ENCODE peak calls at places on chromosome 17, in four cellular contexts. F is HepG2, R is GM12878, Y is K562. D is an unnamed sample.

GRCh38 chr17:36089888-36090836 is at the start of gene CCL3:
- DNase-seq in F (no peak), R (peak; percentile 99), Y (no peak), D (no peak)

GRCh38 chr17:71902931-71903506 is 217.8 kb upstream of the SOX9 start:
- DNase-seq in F (no peak), R (no peak), Y (no peak), D (no peak)

GRCh38 chr17:30309591-30309990 is 17.8 kb upstream of the BLMH start:
- DNase-seq in F (no peak), R (no peak), Y (no peak), D (no peak)

GRCh38 chr17:30477758-30478115 is 529 bp downstream of the GOSR1 start:
- DNase-seq in F (peak; percentile 9), R (no peak), Y (no peak), D (no peak)

GRCh38 chr17:75688209-75688771 is 21.2 kb downstream of the SAP30BP start:
- DNase-seq in F (no peak), R (no peak), Y (no peak), D (no peak)

GRCh38 chr17:35749560-35750412 is 3.3 kb downstream of the GAS2L2 start:
- DNase-seq in F (no peak), R (no peak), Y (peak; percentile 73), D (no peak)

GRCh38 chr17:79628861-79629547 is 18.2 kb upstream of the RBFOX3 start:
- DNase-seq in F (no peak), R (no peak), Y (no peak), D (peak; percentile 4)

GRCh38 chr17:16933317-16934132 is 38.4 kb downstream of the TNFRSF13B start:
- DNase-seq in F (no peak), R (no peak), Y (no peak), D (no peak)

GRCh38 chr17:82751171-82751570 is 694 bp upstream of the TBCD start:
- DNase-seq in F (no peak), R (no peak), Y (no peak), D (no peak)

GRCh38 chr17:17127730-17128291 is 78.3 kb downstream of the PLD6 start:
- DNase-seq in F (no peak), R (no peak), Y (no peak), D (no peak)

GRCh38 chr17:4176803-4177472 is 33.9 kb downstream of the CYB5D2 start:
- DNase-seq in F (no peak), R (no peak), Y (no peak), D (no peak)

GRCh38 chr17:64223931-64224657 is 39.0 kb downstream of the TEX2 start:
- DNase-seq in F (no peak), R (no peak), Y (no peak), D (no peak)

GRCh38 chr17:56834380-56835258 is 668 bp downstream of the DGKE start:
- DNase-seq in F (peak; percentile 59), R (peak; percentile 31), Y (peak; percentile 44), D (peak; percentile 57)

GRCh38 chr17:57619061-57619937 is 125.8 kb downstream of the CCDC182 start:
- DNase-seq in F (no peak), R (no peak), Y (no peak), D (no peak)

GRCh38 chr17:50680126-50680525 is 27.6 kb downstream of the ANKRD40 start:
- DNase-seq in F (no peak), R (no peak), Y (no peak), D (no peak)

GRCh38 chr17:29949708-29950107 is 8.3 kb downstream of the EFCAB5 start:
- DNase-seq in F (no peak), R (no peak), Y (no peak), D (no peak)

GRCh38 chr17:42803074-42803883 is 4.6 kb downstream of the CNTD1 start:
- DNase-seq in F (peak; percentile 88), R (no peak), Y (no peak), D (no peak)

GRCh38 chr17:27284811-27285415 is 9.0 kb upstream of the WSB1 start:
- DNase-seq in F (no peak), R (no peak), Y (no peak), D (no peak)
- TF ChIP-seq SP1 in F (no peak), R (no peak), Y (no peak), D (no peak)

GRCh38 chr17:81481011-81481799 is 31.4 kb downstream of the ACTG1 start:
- DNase-seq in F (no peak), R (no peak), Y (peak; percentile 100), D (no peak)
- TF ChIP-seq TARDBP in F (no peak), R (no peak), Y (no peak), D (no peak)

GRCh38 chr17:32516940-32517711 is 30.3 kb downstream of the CDK5R1 start:
- DNase-seq in F (no peak), R (no peak), Y (no peak), D (no peak)
- TF ChIP-seq FOXM1 in F (no peak), R (peak; percentile 45), Y (no peak), D (no peak)

GRCh38 chr17:78316867-78317816 is 42.7 kb downstream of the SOCS3 start:
- DNase-seq in F (peak; percentile 66), R (peak; percentile 43), Y (peak; percentile 72), D (no peak)
- TF ChIP-seq SP1 in F (no peak), R (no peak), Y (peak; percentile 42), D (no peak)

DNA sequence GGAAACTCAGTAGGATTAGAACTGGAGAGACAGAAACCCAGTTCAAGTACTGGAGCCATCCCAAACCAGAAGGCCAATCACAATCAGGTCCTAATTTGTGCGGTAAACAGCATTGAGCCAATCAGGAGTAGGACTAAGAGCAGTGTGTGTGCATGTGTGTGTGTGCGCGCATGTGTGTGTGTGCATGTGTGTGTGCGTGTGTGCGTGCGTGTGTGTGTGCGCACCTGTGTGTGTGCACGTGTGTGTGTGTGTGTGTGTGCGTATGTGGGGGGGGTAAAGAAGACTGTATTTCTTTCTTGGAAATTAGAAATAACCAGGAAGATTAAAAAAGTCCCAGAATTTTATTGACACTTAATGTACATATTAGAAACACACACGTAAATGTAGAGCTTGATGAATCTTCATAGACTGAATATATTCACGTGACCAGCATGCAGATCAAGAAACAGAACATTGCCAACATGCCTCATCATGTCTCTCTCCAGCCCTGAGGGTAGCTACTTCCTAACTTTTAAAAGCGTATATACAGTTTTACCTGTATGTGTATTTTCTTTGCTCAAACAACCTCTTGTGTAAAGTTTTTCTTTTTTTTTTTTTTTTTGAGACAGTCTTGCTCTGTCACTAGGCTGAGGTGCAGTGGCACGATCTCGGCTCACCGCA is 919 bp upstream of the DHRS7C start:
- DNase-seq in F (no peak), R (no peak), Y (no peak), D (no peak)
- TF ChIP-seq TARDBP in F (no peak), R (no peak), Y (no peak), D (no peak)

DNA sequence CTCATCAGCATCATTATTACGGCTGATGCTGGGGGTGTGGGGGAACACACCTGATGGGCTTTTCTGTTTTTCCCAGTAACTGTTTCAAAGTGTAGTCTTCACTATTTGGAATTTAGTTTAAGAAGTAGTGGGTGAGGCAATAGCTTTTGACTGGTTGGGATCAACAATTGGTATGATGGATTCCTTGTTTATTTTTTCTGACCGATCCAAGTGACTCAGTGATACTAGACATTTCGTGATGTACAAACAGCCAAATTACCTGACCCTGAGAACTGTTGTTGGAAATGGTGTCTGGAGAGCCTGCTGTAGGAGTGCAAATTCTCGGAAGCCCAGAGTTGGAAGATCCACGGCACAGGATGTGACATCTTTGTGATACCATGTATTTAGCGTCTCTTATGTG is 204.2 kb downstream of the PRKCA start:
- DNase-seq in F (no peak), R (no peak), Y (no peak), D (no peak)
- TF ChIP-seq FOXM1 in F (no peak), R (no peak), Y (no peak), D (no peak)

GRCh38 chr17:12996357-12996756 is 21.5 kb downstream of the ELAC2 start:
- DNase-seq in F (no peak), R (no peak), Y (no peak), D (no peak)

GRCh38 chr17:12995106-12995895 is 22.5 kb downstream of the ELAC2 start:
- DNase-seq in F (no peak), R (no peak), Y (no peak), D (no peak)

GRCh38 chr17:12995896-12996295 is 21.9 kb downstream of the ELAC2 start:
- DNase-seq in F (no peak), R (no peak), Y (no peak), D (no peak)

GRCh38 chr17:12998461-12998860 is 19.4 kb downstream of the ELAC2 start:
- DNase-seq in F (no peak), R (no peak), Y (no peak), D (no peak)

DNA sequence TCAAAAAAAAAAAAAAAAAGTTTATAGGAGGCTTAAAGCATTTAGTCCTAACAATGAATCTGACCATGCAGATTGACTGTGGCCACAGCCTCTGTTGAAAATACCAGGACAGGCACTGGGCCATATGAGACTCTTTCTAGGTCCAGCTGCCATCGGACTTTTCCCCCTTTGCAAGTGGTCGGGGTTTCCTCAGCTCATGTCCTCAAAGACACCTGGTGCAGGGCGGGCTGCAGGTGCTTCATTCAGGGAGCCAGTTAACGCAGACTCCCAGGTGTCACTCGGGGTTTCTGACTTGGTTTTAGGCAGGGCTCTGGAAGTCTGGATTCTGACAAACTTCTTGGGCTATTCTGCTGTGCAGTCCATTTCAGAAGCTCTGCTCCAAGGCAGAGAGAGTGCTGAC is 20.9 kb downstream of the ELAC2 start:
- DNase-seq in F (no peak), R (no peak), Y (no peak), D (no peak)
- TF ChIP-seq SP1 in F (no peak), R (no peak), Y (no peak), D (no peak)

DNA sequence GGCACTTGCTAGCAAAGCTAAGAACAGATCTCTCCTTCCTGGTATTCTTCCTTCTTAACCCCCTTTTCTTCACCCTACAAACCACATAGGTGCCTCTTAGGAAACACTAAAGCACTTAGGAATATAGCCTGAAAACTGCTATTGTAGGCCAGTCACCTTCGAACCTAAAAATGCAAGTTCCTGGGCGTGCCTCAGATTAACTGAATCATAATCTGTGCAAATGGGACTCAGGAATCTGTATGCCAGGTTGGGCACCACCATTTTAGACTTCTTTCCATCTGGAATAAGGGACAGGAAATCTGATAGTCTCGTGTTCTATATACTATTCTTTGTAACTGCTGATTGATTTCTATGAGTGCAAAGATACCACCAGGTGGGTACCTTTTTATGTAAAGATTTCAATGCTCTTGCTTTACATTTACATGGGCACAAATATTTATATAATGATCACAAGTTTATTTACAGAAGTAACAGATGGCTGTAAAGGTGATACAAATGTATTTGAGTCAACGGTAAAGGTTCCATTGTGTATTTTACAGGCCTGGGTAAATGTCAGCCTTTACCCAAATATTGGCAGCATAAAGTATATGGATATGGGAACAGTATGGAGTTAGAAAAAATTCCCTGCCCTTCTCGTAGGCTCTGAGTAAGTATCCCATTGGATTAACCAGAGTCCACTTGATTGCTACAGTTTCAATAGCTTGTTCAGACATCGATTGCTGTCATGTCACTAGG is 124.6 kb downstream of the SNX11 start:
- DNase-seq in F (no peak), R (no peak), Y (no peak), D (no peak)
- TF ChIP-seq TARDBP in F (no peak), R (no peak), Y (no peak), D (no peak)

GRCh38 chr17:31582151-31582907 is 190.9 kb downstream of the RAB11FIP4 start:
- DNase-seq in F (no peak), R (peak; percentile 32), Y (no peak), D (no peak)
- TF ChIP-seq FOXM1 in F (no peak), R (no peak), Y (no peak), D (no peak)

DNA sequence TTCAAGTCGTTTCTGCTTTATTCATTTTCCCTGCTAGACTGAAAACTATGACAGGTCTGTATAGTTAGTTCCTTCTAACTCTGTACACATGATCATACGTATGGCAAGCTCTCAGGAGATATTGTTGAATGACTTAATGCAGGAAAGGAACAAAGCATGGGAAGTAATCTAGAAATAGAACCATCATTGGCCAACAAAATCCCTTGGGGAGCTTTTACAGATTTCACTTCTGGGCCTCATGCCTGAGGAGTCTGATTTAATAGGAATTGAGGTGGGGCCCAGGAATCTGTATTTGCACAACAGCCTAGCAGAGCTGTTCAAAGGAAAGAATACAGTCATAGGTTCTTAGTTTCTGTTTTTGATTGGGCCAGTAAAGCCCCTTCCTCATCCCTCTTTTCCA is 229.2 kb downstream of the MAP2K6 start:
- DNase-seq in F (no peak), R (no peak), Y (no peak), D (no peak)
- TF ChIP-seq SP1 in F (no peak), R (no peak), Y (no peak), D (no peak)

D was measured in HEK293T.